ENCODE peak calls at places on chromosomes 7 and 10, in six cellular contexts. C is AG04450, A is H1, O is stomach, D is fibroblast of pulmonary artery, M is AG09309. N is an unnamed sample.

GRCh38 chr10:22365644-22366565 is 20.6 kb downstream of the SPAG6 start:
- DNase-seq in O (no peak), M (no peak), A (no peak), C (no peak), D (no peak), N (no peak)

GRCh38 chr7:100431286-100431735 is 1.7 kb downstream of the MEPCE start:
- DNase-seq in M (no peak), D (no peak), A (no peak), C (no peak), O (no peak), N (no peak)

GRCh38 chr10:133401500-133401899 is 7.5 kb downstream of the MTG1 start:
- DNase-seq in M (no peak), A (no peak), D (no peak), C (no peak), O (peak), N (no peak)

GRCh38 chr10:35300063-35300699 is 36.1 kb upstream of the CCNY start:
- DNase-seq in D (no peak), C (no peak), M (peak), O (no peak), A (peak), N (no peak)

GRCh38 chr10:59173414-59173813 is 3.0 kb upstream of the PHYHIPL start:
- DNase-seq in M (no peak), C (no peak), O (no peak), D (no peak), A (no peak), N (no peak)

GRCh38 chr7:149147072-149147729 is at the start of gene ZNF398:
- DNase-seq in C (no peak), O (peak), M (peak), D (peak), A (no peak), N (no peak)

GRCh38 chr7:69436944-69437343 is 161.3 kb upstream of the AUTS2 start:
- DNase-seq in M (no peak), A (no peak), D (no peak), O (no peak), C (no peak), N (no peak)

GRCh38 chr10:49183596-49184542 is 4.3 kb downstream of the TMEM273 start:
- DNase-seq in O (peak), A (no peak), D (peak), C (no peak), M (no peak), N (no peak)

GRCh38 chr7:1588978-1589377 is 19.1 kb upstream of the PSMG3 start:
- DNase-seq in O (no peak), A (no peak), C (no peak), D (no peak), M (no peak), N (no peak)

GRCh38 chr7:1591396-1591795 is 21.6 kb upstream of the PSMG3 start:
- DNase-seq in O (no peak), A (no peak), C (no peak), M (no peak), D (no peak), N (no peak)

GRCh38 chr7:1591876-1592275 is 22.0 kb upstream of the PSMG3 start:
- DNase-seq in A (no peak), C (no peak), O (no peak), M (no peak), D (no peak), N (no peak)

GRCh38 chr7:1590887-1591286 is 21.1 kb upstream of the PSMG3 start:
- DNase-seq in A (no peak), C (no peak), O (no peak), M (no peak), D (no peak), N (no peak)

DNA sequence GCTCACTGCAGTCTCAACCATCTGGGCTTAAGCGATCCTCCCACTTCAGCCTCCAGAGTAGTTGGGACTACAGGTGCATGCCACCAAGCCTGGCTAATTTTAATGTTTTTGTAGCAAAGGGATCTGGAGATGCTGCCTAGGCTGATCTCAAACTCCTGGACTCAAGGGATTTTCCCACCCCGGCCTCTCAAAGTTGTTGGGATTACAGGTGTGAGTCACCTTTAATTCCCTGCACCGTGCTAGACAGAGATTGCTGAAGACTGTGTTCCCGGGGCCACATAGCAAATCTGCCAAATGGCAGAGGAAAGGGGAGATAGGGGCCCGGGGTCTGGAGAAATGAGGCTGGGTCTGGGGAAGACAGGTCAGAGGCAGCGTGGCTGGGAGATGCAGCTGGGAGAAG is 20.6 kb upstream of the PSMG3 start:
- DNase-seq in C (no peak), A (no peak), O (no peak), M (no peak), D (no peak), N (no peak)
- TF ChIP-seq CTCF in C (no peak), A (no peak), O (no peak), M (no peak), D (no peak), N (no peak)

GRCh38 chr10:44935201-44935960 is 24.2 kb upstream of the RASSF4 start:
- DNase-seq in M (peak), O (no peak), D (peak), A (no peak), C (peak), N (peak)
- TF ChIP-seq CTCF in M (no peak), O (no peak), D (no peak), A (no peak), C (no peak), N (no peak)

GRCh38 chr7:36155811-36156361 is 2.8 kb downstream of the EEPD1 start:
- DNase-seq in C (no peak), M (no peak), A (no peak), D (no peak), O (peak), N (no peak)
- TF ChIP-seq CTCF in C (peak), M (no peak), A (no peak), D (no peak), O (no peak), N (peak)

DNA sequence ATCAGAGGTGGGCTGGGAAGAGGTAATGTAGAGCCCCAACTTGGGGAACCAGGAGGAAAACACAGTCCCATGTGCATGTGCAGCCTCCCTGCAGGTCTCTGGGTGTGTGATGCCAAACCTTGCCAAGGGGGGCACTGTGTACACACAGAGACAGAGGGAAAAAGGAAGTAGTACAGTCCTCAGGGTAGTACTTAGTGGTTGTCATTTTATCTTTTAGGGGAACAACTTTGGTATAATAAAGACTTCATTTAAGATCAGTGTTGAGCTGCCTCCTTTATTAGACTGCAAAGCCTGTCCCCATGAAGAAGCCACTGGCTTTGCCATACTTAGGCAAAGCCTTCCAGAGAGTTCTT is 151.8 kb downstream of the CDH23 start:
- DNase-seq in D (peak), C (no peak), M (no peak), A (no peak), O (no peak), N (no peak)
- TF ChIP-seq CTCF in D (peak), C (peak), M (peak), A (peak), O (no peak), N (peak)

N was measured in kidney epithelial cell.